ENCODE peak calls at places on chromosome 5, in five cellular contexts. S is K562, H is GM12878, P is HepG2, M is IMR-90. V is an unnamed sample.
A peak's percentile ranks its signal among the peaks of the same experiment; 100 is the strongest.

GRCh38 chr5:97133106-97133505 is 9.3 kb downstream of the LIX1 start:
- DNase-seq in S (no peak), H (no peak), P (no peak), M (no peak), V (no peak)

GRCh38 chr5:36944607-36945225 is 68.1 kb downstream of the NIPBL start:
- DNase-seq in S (peak; percentile 12), H (no peak), P (peak; percentile 49), M (peak; percentile 76), V (peak; percentile 12)

GRCh38 chr5:111447822-111448221 is 64.5 kb downstream of the STARD4 start:
- DNase-seq in S (no peak), H (no peak), P (no peak), M (no peak), V (no peak)

GRCh38 chr5:72238712-72239445 is 81.2 kb downstream of the MRPS27 start:
- DNase-seq in S (no peak), H (no peak), P (no peak), M (no peak), V (no peak)

GRCh38 chr5:126007841-126008240 is 415.4 kb upstream of the GRAMD2B start:
- DNase-seq in S (no peak), H (no peak), P (no peak), M (peak; percentile 78), V (no peak)

GRCh38 chr5:145811834-145812625 is 23.1 kb downstream of the PRELID2 start:
- DNase-seq in S (no peak), H (no peak), P (peak; percentile 6), M (peak; percentile 48), V (no peak)

GRCh38 chr5:35194636-35195471 is 35.4 kb downstream of the PRLR start:
- DNase-seq in S (no peak), H (peak; percentile 36), P (peak; percentile 71), M (no peak), V (no peak)

GRCh38 chr5:64690417-64691151 is at the start of gene SHISAL2B:
- DNase-seq in S (no peak), H (no peak), P (no peak), M (no peak), V (peak; percentile 55)

GRCh38 chr5:10703676-10704075 is 57.4 kb downstream of the DAP start:
- DNase-seq in S (no peak), H (no peak), P (no peak), M (no peak), V (no peak)

GRCh38 chr5:78566747-78567449 is 81.7 kb downstream of the LHFPL2 start:
- DNase-seq in S (no peak), H (no peak), P (no peak), M (peak; percentile 61), V (no peak)

GRCh38 chr5:115459844-115460243 is 84.7 kb downstream of the FEM1C start:
- DNase-seq in S (no peak), H (no peak), P (no peak), M (peak; percentile 61), V (no peak)

GRCh38 chr5:93219641-93220145 is 361.3 kb downstream of the NR2F1-AS1 start:
- DNase-seq in S (no peak), H (no peak), P (no peak), M (no peak), V (peak; percentile 11)

GRCh38 chr5:153352685-153353219 is 137.7 kb upstream of the GRIA1 start:
- DNase-seq in S (no peak), H (peak; percentile 44), P (no peak), M (no peak), V (no peak)

GRCh38 chr5:98570661-98571181 is 202.7 kb upstream of the RGMB start:
- DNase-seq in S (no peak), H (no peak), P (no peak), M (peak; percentile 84), V (no peak)

GRCh38 chr5:178464431-178465048 is 125.7 kb downstream of the COL23A1 start:
- DNase-seq in S (no peak), H (no peak), P (no peak), M (no peak), V (no peak)

GRCh38 chr5:179139111-179139935 is 79.2 kb downstream of the ZNF354C start:
- DNase-seq in S (no peak), H (no peak), P (no peak), M (no peak), V (no peak)

GRCh38 chr5:133687212-133688051 is 75.1 kb upstream of the FSTL4 start:
- DNase-seq in S (no peak), H (no peak), P (no peak), M (no peak), V (no peak)

GRCh38 chr5:37184748-37185364 is 64.3 kb downstream of the CPLANE1 start:
- DNase-seq in S (no peak), H (peak; percentile 60), P (no peak), M (no peak), V (no peak)

GRCh38 chr5:143304836-143305475 is 98.5 kb downstream of the NR3C1 start:
- DNase-seq in S (no peak), H (no peak), P (no peak), M (no peak), V (no peak)

GRCh38 chr5:172833691-172834569 is at the start of gene ERGIC1:
- DNase-seq in S (peak; percentile 94), H (no peak), P (peak; percentile 64), M (peak; percentile 78), V (peak; percentile 95)

GRCh38 chr5:107337281-107337680 is 333.5 kb downstream of the EFNA5 start:
- DNase-seq in S (no peak), H (no peak), P (no peak), M (no peak), V (no peak)

GRCh38 chr5:321233-321725 is at the start of gene AHRR:
- DNase-seq in S (peak; percentile 92), H (no peak), P (peak; percentile 12), M (peak; percentile 53), V (peak; percentile 95)

GRCh38 chr5:107900721-107901120 is 230.0 kb upstream of the EFNA5 start:
- DNase-seq in S (no peak), H (no peak), P (no peak), M (no peak), V (no peak)

GRCh38 chr5:147406636-147407035 is 103.2 kb downstream of the DPYSL3 start:
- DNase-seq in S (no peak), H (no peak), P (no peak), M (no peak), V (no peak)

GRCh38 chr5:97534166-97534565 is 351.1 kb upstream of the RIOK2 start:
- DNase-seq in S (peak; percentile 8), H (no peak), P (peak; percentile 42), M (peak; percentile 94), V (peak; percentile 41)

GRCh38 chr5:76785493-76785892 is 33.3 kb upstream of the F2RL1 start:
- DNase-seq in S (no peak), H (no peak), P (peak; percentile 79), M (peak; percentile 28), V (no peak)

GRCh38 chr5:68548959-68549676 is 333.6 kb downstream of the PIK3R1 start:
- DNase-seq in S (no peak), H (no peak), P (peak; percentile 8), M (peak; percentile 92), V (no peak)

GRCh38 chr5:89255845-89256463 is 373.0 kb upstream of the MEF2C start:
- DNase-seq in S (peak; percentile 60), H (no peak), P (no peak), M (peak; percentile 82), V (no peak)

DNA sequence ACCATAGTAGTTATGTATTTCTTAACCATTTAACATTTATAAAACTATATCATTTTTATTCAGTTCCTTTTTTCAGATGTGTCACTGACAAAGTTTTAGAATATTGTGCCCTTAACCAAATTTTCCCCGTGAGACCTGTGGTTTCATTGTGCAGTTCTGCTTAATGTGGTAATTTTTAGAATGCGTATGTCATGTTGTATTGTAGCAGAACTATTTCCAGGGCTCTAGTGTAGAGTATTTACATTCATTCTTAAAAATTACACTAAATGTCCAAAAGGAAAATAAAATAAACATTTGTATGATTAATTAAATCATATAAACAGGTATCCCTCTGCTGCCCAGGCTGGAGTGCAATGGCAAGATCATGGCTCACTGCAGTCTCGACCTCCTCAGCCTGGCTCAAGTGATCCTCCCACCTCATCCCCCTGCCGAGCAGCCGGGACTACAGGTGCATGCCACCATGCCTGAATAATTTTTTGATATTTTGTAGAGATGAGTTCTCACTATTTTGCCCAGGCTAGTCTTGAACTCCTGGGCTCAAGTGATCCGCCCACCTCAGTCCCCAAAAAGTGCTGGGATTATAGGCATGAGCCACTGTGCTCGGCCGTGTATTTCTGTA is 15.4 kb downstream of the SERINC5 start:
- DNase-seq in S (no peak), H (no peak), P (no peak), M (no peak), V (no peak)
- H3K9ac ChIP-seq in S (no peak overlapping the region), H (no peak overlapping the region), P (no peak overlapping the region), M (no peak overlapping the region), V (no peak overlapping the region)

DNA sequence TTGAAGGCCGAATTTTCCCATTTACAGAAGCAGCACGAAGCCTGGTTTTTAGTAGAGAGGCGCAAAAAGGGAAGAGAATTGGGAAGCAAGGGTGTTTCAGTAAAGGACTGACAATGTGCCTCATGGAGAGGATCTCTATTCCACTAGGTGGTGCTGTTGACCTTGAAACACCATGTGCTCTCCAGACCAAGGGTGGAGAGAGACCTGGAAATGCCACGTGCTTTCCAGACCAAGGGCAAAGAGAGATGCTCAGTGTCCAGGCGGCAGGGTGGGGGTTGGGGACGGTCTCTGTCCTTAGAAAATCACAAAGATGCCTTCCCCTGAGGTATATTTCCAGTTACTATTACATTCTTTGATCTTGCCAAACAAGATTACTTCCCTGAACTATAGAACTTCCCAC is 425.3 kb downstream of the CSNK1G3 start:
- DNase-seq in S (peak; percentile 19), H (peak; percentile 3), P (peak; percentile 65), M (peak; percentile 67), V (peak; percentile 26)
- TF ChIP-seq MXI1 in S (no peak), H (no peak), P (no peak), M (no peak), V (no peak)

DNA sequence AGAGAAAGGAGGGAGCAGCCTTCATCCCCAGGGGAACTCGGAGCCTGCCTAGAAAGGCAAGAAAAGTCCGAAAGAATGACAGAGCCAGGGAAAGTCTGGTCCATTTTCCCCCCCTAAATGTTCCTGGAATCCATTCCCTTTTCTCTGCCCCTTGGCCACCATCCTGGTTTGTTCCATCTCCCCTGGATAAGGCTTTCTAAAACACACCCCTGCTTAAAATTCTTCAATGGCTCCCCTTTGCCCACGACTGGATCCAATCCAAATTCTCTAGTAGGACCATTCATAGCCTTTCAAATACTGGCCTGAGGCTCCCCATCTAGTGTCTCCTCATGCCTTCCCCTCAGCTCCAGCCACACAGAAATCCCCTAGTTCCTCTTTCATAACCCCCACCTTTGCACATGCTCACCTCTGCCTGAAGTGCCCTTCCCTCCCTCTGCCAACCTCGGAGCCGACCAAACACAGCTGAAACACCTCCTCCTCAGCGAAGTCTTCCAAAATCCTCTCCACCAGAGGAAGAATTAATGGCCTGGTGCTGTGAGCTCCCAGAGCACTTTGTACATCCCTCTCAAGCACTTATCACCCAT is 65.7 kb upstream of the ARAP3 start:
- DNase-seq in S (no peak), H (no peak), P (no peak), M (no peak), V (peak; percentile 54)
- H3K27me3 ChIP-seq in S (peaks cover 11% of the 10 kb centered on the region), H (peaks cover 2% of the 10 kb centered on the region), P (peaks cover 6% of the 10 kb centered on the region), M (peaks cover 35% of the 10 kb centered on the region), V (no peaks in the 10 kb centered on the region)

DNA sequence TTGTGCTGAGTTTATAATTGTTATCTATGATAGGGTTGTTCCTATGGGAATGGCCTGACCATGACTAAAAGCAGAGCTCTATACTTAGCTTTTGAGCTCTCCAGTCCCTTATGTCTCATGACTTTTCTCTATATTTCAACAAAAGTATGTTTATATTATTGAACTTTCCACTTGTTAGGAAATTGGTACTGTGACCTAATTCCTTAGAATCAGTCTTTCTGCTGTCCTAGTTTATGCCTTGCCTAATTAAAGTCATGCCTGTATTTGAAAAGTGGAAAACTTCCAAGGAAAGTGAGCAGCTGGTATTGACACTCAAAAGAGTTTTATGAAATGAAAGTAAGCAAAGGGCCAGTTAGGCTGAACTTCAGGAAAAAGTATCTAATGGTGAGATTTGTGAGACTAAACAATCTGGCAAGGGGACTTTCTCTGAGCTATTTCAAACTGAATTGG is 68.6 kb downstream of the XRCC4 start:
- DNase-seq in S (no peak), H (no peak), P (no peak), M (peak; percentile 48), V (no peak)
- H3K9ac ChIP-seq in S (no peak overlapping the region), H (no peak overlapping the region), P (no peak overlapping the region), M (no peak overlapping the region), V (no peak overlapping the region)